ENCODE peak calls at places on chromosomes 2 and 18, in eight cellular contexts. X is GM23338, F is transverse colon, W is stomach, Q is prostate gland, T is HCT116, M is SK-N-SH, K is endothelial cell of umbilical vein. E is an unnamed sample. For H3K4me1, the result is how much of the 10 kb centered on the place peaks cover.

GRCh38 chr2:45439788-45440773 is 171.0 kb downstream of the SRBD1 start:
- DNase-seq in X (no peak), F (no peak), W (no peak), Q (no peak), T (no peak), M (peak), K (peak), E (no peak)

GRCh38 chr18:74731097-74731496 is 133.4 kb downstream of the ZNF407 start:
- DNase-seq in X (no peak), F (no peak), W (no peak), Q (no peak), T (no peak), M (no peak), K (peak), E (no peak)

GRCh38 chr2:61288070-61288841 is 126.3 kb downstream of the C2orf74 start:
- DNase-seq in X (no peak), F (no peak), W (no peak), Q (no peak), T (no peak), M (no peak), K (no peak), E (no peak)

GRCh38 chr18:31484461-31484860 is 13.5 kb upstream of the DSG2 start:
- DNase-seq in X (no peak), F (no peak), W (no peak), Q (no peak), T (no peak), M (no peak), K (no peak), E (no peak)

GRCh38 chr18:8705280-8705940 is at the start of gene MTCL1:
- DNase-seq in X (peak), F (no peak), W (peak), Q (peak), T (no peak), M (peak), K (peak), E (peak)

GRCh38 chr2:47581201-47581600 is 178.2 kb downstream of the MSH2 start:
- DNase-seq in X (no peak), F (no peak), W (no peak), Q (no peak), T (no peak), M (no peak), K (no peak), E (no peak)

GRCh38 chr2:33146112-33146511 is 199.4 kb downstream of the LTBP1 start:
- DNase-seq in X (no peak), F (no peak), W (no peak), Q (no peak), T (no peak), M (no peak), K (no peak), E (no peak)

GRCh38 chr2:467101-467500 is 179.2 kb upstream of the ALKAL2 start:
- DNase-seq in X (no peak), F (no peak), W (no peak), Q (no peak), T (no peak), M (peak), K (no peak), E (no peak)

GRCh38 chr2:226159875-226160479 is 639.6 kb downstream of the IRS1 start:
- DNase-seq in X (peak), F (no peak), W (no peak), Q (no peak), T (no peak), M (no peak), K (no peak), E (no peak)

GRCh38 chr18:58847383-58848071 is 17.1 kb upstream of the ZNF532 start:
- DNase-seq in X (peak), F (no peak), W (no peak), Q (no peak), T (no peak), M (no peak), K (peak), E (peak)

GRCh38 chr18:50982802-50983179 is 15.0 kb downstream of the ELAC1 start:
- DNase-seq in X (peak), F (no peak), W (no peak), Q (peak), T (no peak), M (no peak), K (no peak), E (no peak)

GRCh38 chr2:110206056-110206455 is 1.2 kb upstream of the NPHP1 start:
- DNase-seq in X (no peak), F (no peak), W (no peak), Q (no peak), T (no peak), M (no peak), K (no peak), E (no peak)

GRCh38 chr2:241063587-241063986 is 38.5 kb downstream of the MTERF4 start:
- DNase-seq in X (peak), F (no peak), W (no peak), Q (no peak), T (no peak), M (peak), K (no peak), E (no peak)

GRCh38 chr2:39728941-39729351 is 50.1 kb downstream of the THUMPD2 start:
- DNase-seq in X (peak), F (peak), W (peak), Q (no peak), T (peak), M (peak), K (peak), E (no peak)

GRCh38 chr2:181454990-181455520 is 2.1 kb upstream of the ITGA4 start:
- DNase-seq in X (no peak), F (no peak), W (no peak), Q (no peak), T (no peak), M (no peak), K (no peak), E (no peak)

GRCh38 chr2:65351234-65351947 is 81.0 kb downstream of the SPRED2 start:
- DNase-seq in X (no peak), F (no peak), W (no peak), Q (no peak), T (no peak), M (no peak), K (no peak), E (no peak)
- TF ChIP-seq POLR2AphosphoS5 in X (no peak), F (no peak), W (no peak), Q (no peak), T (no peak), M (no peak), K (no peak), E (no peak)

GRCh38 chr2:141109633-141110032 is 1021.2 kb downstream of the LRP1B start:
- DNase-seq in X (peak), F (no peak), W (no peak), Q (no peak), T (no peak), M (no peak), K (no peak), E (no peak)
- TF ChIP-seq CTCF in X (peak), F (no peak), W (no peak), Q (no peak), T (no peak), M (peak), K (no peak), E (no peak)

GRCh38 chr2:99472327-99472960 is 17.4 kb downstream of the REV1 start:
- DNase-seq in X (no peak), F (no peak), W (no peak), Q (peak), T (no peak), M (no peak), K (no peak), E (no peak)
- H3K4me1 ChIP-seq in X (half or more), F (under half), W (under half), Q (under half), T (under half), M (under half), K (under half), E (under half)

GRCh38 chr2:219433666-219434467 is 776 bp upstream of the SPEG start:
- DNase-seq in X (peak), F (peak), W (no peak), Q (no peak), T (peak), M (peak), K (no peak), E (peak)
- TF ChIP-seq POLR2AphosphoS5 in X (peak), F (no peak), W (peak), Q (peak), T (no peak), M (no peak), K (no peak), E (no peak)

GRCh38 chr2:232668805-232669444 is 28.2 kb upstream of the GIGYF2 start:
- DNase-seq in X (peak), F (no peak), W (peak), Q (peak), T (peak), M (no peak), K (peak), E (no peak)
- TF ChIP-seq CTCF in X (peak), F (peak), W (no peak), Q (no peak), T (peak), M (peak), K (peak), E (peak)

GRCh38 chr2:168528469-168528868 is 72.4 kb downstream of the CERS6 start:
- DNase-seq in X (no peak), F (no peak), W (no peak), Q (no peak), T (no peak), M (no peak), K (no peak), E (no peak)

GRCh38 chr2:168525741-168526140 is 69.7 kb downstream of the CERS6 start:
- DNase-seq in X (no peak), F (no peak), W (no peak), Q (no peak), T (no peak), M (no peak), K (no peak), E (no peak)

GRCh38 chr2:168528016-168528415 is 71.9 kb downstream of the CERS6 start:
- DNase-seq in X (no peak), F (no peak), W (no peak), Q (no peak), T (no peak), M (no peak), K (no peak), E (no peak)

GRCh38 chr2:168525020-168525419 is 68.9 kb downstream of the CERS6 start:
- DNase-seq in X (peak), F (peak), W (no peak), Q (peak), T (no peak), M (no peak), K (no peak), E (no peak)

DNA sequence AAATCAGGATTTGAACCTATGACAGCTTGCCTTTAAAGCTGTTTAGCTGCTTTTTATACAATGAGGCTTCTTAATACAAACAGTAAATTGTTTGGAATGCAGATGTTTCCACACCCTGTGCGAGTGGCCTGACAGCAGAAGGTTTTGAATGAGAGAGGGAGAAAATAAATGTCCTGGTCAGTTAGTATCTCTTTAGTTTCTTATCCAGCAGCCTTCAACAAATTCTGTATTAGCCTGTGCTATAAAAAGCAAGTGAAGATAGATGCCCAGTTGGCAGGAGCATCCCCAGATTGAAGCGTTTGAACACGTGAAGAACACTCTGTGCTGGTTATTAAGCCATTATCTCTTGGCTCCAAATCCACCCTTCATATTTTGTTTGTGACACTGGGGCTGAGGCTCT is 70.6 kb downstream of the CERS6 start:
- DNase-seq in X (no peak), F (no peak), W (no peak), Q (peak), T (no peak), M (no peak), K (no peak), E (no peak)
- H3K4me1 ChIP-seq in X (under half), F (under half), W (under half), Q (under half), T (under half), M (under half), K (under half), E (under half)

DNA sequence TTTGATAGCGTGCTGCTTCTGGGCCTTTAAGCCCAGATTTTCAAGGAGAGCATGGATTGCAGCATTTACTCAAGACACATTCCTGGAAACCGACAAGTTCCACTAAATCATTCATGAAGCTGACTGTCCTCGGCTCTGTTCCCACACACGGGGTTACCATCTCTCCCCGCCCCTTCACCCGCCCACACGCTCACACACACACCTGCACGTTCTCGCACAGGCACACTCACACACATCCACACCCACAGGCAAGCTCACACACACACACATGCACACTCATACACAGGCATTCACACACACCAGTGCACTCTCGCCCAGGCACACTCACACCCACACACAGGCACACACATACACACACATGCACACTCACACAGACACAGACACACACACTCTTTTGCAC is 150.0 kb upstream of the AGAP1 start:
- DNase-seq in X (no peak), F (no peak), W (no peak), Q (no peak), T (no peak), M (no peak), K (no peak), E (no peak)
- TF ChIP-seq POLR2AphosphoS5 in X (no peak), F (no peak), W (no peak), Q (no peak), T (no peak), M (no peak), K (no peak), E (no peak)

GRCh38 chr2:150907466-150907865 is 354.2 kb downstream of the RBM43 start:
- DNase-seq in X (no peak), F (no peak), W (no peak), Q (no peak), T (no peak), M (no peak), K (no peak), E (no peak)

GRCh38 chr2:150909613-150910012 is 352.1 kb downstream of the RBM43 start:
- DNase-seq in X (peak), F (no peak), W (no peak), Q (no peak), T (no peak), M (no peak), K (no peak), E (no peak)

GRCh38 chr2:150916434-150916833 is 345.2 kb downstream of the RBM43 start:
- DNase-seq in X (no peak), F (no peak), W (no peak), Q (no peak), T (no peak), M (no peak), K (no peak), E (no peak)

GRCh38 chr2:150909090-150909489 is 352.6 kb downstream of the RBM43 start:
- DNase-seq in X (no peak), F (no peak), W (no peak), Q (no peak), T (no peak), M (no peak), K (no peak), E (no peak)

GRCh38 chr2:150911766-150912280 is 349.8 kb downstream of the RBM43 start:
- DNase-seq in X (peak), F (peak), W (peak), Q (peak), T (no peak), M (no peak), K (peak), E (no peak)
- TF ChIP-seq CTCF in X (peak), F (no peak), W (no peak), Q (no peak), T (no peak), M (no peak), K (no peak), E (peak)

DNA sequence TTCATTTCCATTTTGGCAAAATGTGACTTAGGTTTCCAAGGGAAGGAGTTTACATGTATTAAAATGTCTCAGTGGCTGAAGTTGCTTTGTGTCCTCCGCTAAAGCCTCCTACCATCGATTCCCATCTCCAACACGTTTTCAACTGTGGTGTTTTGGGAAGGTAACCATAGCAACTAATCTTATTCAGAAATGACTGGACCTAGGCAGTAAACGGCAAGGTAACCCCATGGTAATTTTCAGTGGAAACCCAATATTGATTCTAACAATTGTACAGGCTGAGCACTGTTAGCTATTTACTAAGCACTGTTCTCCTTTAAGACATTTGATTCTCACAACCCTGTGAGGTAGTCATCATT is 36.0 kb downstream of the FASTKD2 start:
- DNase-seq in X (peak), F (no peak), W (no peak), Q (no peak), T (no peak), M (no peak), K (no peak), E (no peak)
- H3K4me1 ChIP-seq in X (half or more), F (under half), W (under half), Q (under half), T (under half), M (under half), K (under half), E (under half)

GRCh38 chr18:62085766-62086165 is 101.1 kb downstream of the PIGN start:
- DNase-seq in X (no peak), F (no peak), W (no peak), Q (no peak), T (no peak), M (no peak), K (no peak), E (no peak)

GRCh38 chr18:62081248-62081647 is 105.6 kb downstream of the PIGN start:
- DNase-seq in X (no peak), F (no peak), W (no peak), Q (no peak), T (no peak), M (no peak), K (peak), E (no peak)

GRCh38 chr18:62080172-62080571 is 106.7 kb downstream of the PIGN start:
- DNase-seq in X (no peak), F (no peak), W (no peak), Q (no peak), T (no peak), M (no peak), K (no peak), E (no peak)
- TF ChIP-seq POLR2AphosphoS5 in X (no peak), F (no peak), W (no peak), Q (no peak), T (no peak), M (no peak), K (no peak), E (no peak)

E was measured in spleen.